ENCODE peak calls at places on chromosome 14, in seven cellular contexts. Q is astrocyte, N is ascending aorta, T is OCI-LY7, A is uterus, X is hepatocyte, R is body of pancreas. Y is an unnamed sample. For H3K4me1, the result is how much of the 10 kb centered on the place peaks cover.

GRCh38 chr14:64682173-64682710 is 22.0 kb upstream of the PLEKHG3 start:
- DNase-seq in Q (peak), N (peak), T (no peak), A (peak), X (peak), R (peak), Y (no peak)

GRCh38 chr14:56136571-56137498 is 18.6 kb downstream of the PELI2 start:
- DNase-seq in Q (no peak), N (no peak), T (no peak), A (no peak), X (no peak), R (no peak), Y (no peak)

GRCh38 chr14:65134651-65135579 is 32.6 kb upstream of the MAX start:
- DNase-seq in Q (peak), N (no peak), T (no peak), A (no peak), X (no peak), R (no peak), Y (peak)

GRCh38 chr14:68694516-68695235 is 98.2 kb downstream of the ZFP36L1 start:
- DNase-seq in Q (peak), N (no peak), T (no peak), A (peak), X (no peak), R (no peak), Y (no peak)

GRCh38 chr14:106679776-106680175 is 1153.4 kb downstream of the TMEM121 start:
- DNase-seq in Q (no peak), N (no peak), T (no peak), A (no peak), X (no peak), R (no peak), Y (no peak)

GRCh38 chr14:50882932-50883826 is 11.3 kb downstream of the ABHD12B start:
- DNase-seq in Q (no peak), N (no peak), T (no peak), A (no peak), X (no peak), R (no peak), Y (no peak)

GRCh38 chr14:21026251-21026987 is 1.6 kb upstream of the NDRG2 start:
- DNase-seq in Q (no peak), N (no peak), T (no peak), A (no peak), X (no peak), R (no peak), Y (no peak)

GRCh38 chr14:33781267-33781666 is 169.6 kb downstream of the EGLN3 start:
- DNase-seq in Q (no peak), N (no peak), T (no peak), A (no peak), X (no peak), R (no peak), Y (no peak)

GRCh38 chr14:90870950-90871604 is 54.8 kb upstream of the TTC7B start:
- DNase-seq in Q (no peak), N (no peak), T (no peak), A (no peak), X (no peak), R (no peak), Y (no peak)

GRCh38 chr14:68266998-68267397 is 447.4 kb downstream of the RAD51B start:
- DNase-seq in Q (no peak), N (no peak), T (peak), A (no peak), X (no peak), R (no peak), Y (no peak)

GRCh38 chr14:59123975-59124374 is 64.5 kb upstream of the DAAM1 start:
- DNase-seq in Q (no peak), N (no peak), T (peak), A (no peak), X (peak), R (no peak), Y (no peak)

GRCh38 chr14:56243110-56243509 is 124.9 kb downstream of the PELI2 start:
- DNase-seq in Q (no peak), N (no peak), T (no peak), A (no peak), X (no peak), R (no peak), Y (no peak)

GRCh38 chr14:54920052-54920451 is 17.4 kb upstream of the GCH1 start:
- DNase-seq in Q (no peak), N (no peak), T (no peak), A (no peak), X (no peak), R (no peak), Y (no peak)

GRCh38 chr14:45038865-45039264 is 45.1 kb upstream of the PRPF39 start:
- DNase-seq in Q (no peak), N (no peak), T (peak), A (no peak), X (no peak), R (no peak), Y (no peak)

GRCh38 chr14:93997933-93998870 is 1.1 kb downstream of the CCDC197 start:
- DNase-seq in Q (no peak), N (no peak), T (no peak), A (no peak), X (peak), R (no peak), Y (no peak)

GRCh38 chr14:102262894-102263462 is 42.0 kb downstream of the MOK start:
- DNase-seq in Q (peak), N (no peak), T (no peak), A (no peak), X (no peak), R (no peak), Y (no peak)

GRCh38 chr14:56686416-56686815 is 106.8 kb downstream of the TMEM260 start:
- DNase-seq in Q (no peak), N (no peak), T (no peak), A (no peak), X (no peak), R (peak), Y (no peak)

GRCh38 chr14:100372357-100373048 is 49.4 kb downstream of the SLC25A47 start:
- DNase-seq in Q (peak), N (no peak), T (no peak), A (no peak), X (no peak), R (no peak), Y (no peak)

GRCh38 chr14:42027271-42027670 is 420.6 kb downstream of the LRFN5 start:
- DNase-seq in Q (no peak), N (no peak), T (no peak), A (no peak), X (no peak), R (no peak), Y (no peak)

GRCh38 chr14:68358978-68359861 is 433.6 kb downstream of the ZFP36L1 start:
- DNase-seq in Q (no peak), N (no peak), T (no peak), A (no peak), X (no peak), R (no peak), Y (no peak)

GRCh38 chr14:70779667-70780066 is 29.6 kb downstream of the MAP3K9 start:
- DNase-seq in Q (no peak), N (no peak), T (no peak), A (no peak), X (no peak), R (no peak), Y (no peak)

GRCh38 chr14:69997849-69998248 is 118.6 kb downstream of the SMOC1 start:
- DNase-seq in Q (peak), N (no peak), T (no peak), A (no peak), X (peak), R (peak), Y (no peak)

GRCh38 chr14:25833341-25834121 is 764.3 kb downstream of the NOVA1 start:
- DNase-seq in Q (peak), N (no peak), T (peak), A (peak), X (peak), R (peak), Y (no peak)

GRCh38 chr14:103856105-103856504 is 8.7 kb upstream of the PPP1R13B start:
- DNase-seq in Q (no peak), N (no peak), T (no peak), A (no peak), X (no peak), R (no peak), Y (no peak)

GRCh38 chr14:97381309-97381708 is 584.1 kb downstream of the VRK1 start:
- DNase-seq in Q (no peak), N (no peak), T (no peak), A (no peak), X (no peak), R (no peak), Y (no peak)

GRCh38 chr14:34676516-34677211 is 37.7 kb downstream of the CFL2 start:
- DNase-seq in Q (no peak), N (no peak), T (no peak), A (no peak), X (no peak), R (no peak), Y (no peak)

GRCh38 chr14:71549421-71549820 is 382.8 kb upstream of the RGS6 start:
- DNase-seq in Q (no peak), N (no peak), T (no peak), A (no peak), X (no peak), R (no peak), Y (no peak)

GRCh38 chr14:98382662-98383061 is 889.3 kb downstream of the BCL11B start:
- DNase-seq in Q (no peak), N (no peak), T (no peak), A (no peak), X (no peak), R (no peak), Y (no peak)

GRCh38 chr14:68625366-68626090 is 167.3 kb downstream of the ZFP36L1 start:
- DNase-seq in Q (no peak), N (no peak), T (no peak), A (no peak), X (no peak), R (no peak), Y (no peak)

GRCh38 chr14:55122441-55122986 is 6.5 kb upstream of the LGALS3 start:
- DNase-seq in Q (peak), N (no peak), T (no peak), A (peak), X (peak), R (peak), Y (no peak)

GRCh38 chr14:50067723-50068495 is 48.5 kb downstream of the VCPKMT start:
- DNase-seq in Q (peak), N (no peak), T (no peak), A (no peak), X (no peak), R (peak), Y (no peak)

GRCh38 chr14:77043177-77043983 is 14.9 kb upstream of the IRF2BPL start:
- DNase-seq in Q (peak), N (no peak), T (no peak), A (peak), X (no peak), R (no peak), Y (peak)

GRCh38 chr14:36666416-36667206 is 5.0 kb downstream of the PAX9 start:
- DNase-seq in Q (no peak), N (no peak), T (no peak), A (no peak), X (no peak), R (no peak), Y (no peak)

GRCh38 chr14:38391334-38391733 is 135.4 kb upstream of the CLEC14A start:
- DNase-seq in Q (peak), N (no peak), T (no peak), A (no peak), X (no peak), R (no peak), Y (no peak)

GRCh38 chr14:23557521-23557920 is 1.4 kb downstream of the THTPA start:
- DNase-seq in Q (no peak), N (no peak), T (peak), A (no peak), X (no peak), R (no peak), Y (no peak)
- H3K4me3 ChIP-seq in Q (no peak), N (no peak), T (peak), A (no peak), X (no peak), R (no peak), Y (no peak)

GRCh38 chr14:73784988-73785313 is 66.7 kb upstream of the PTGR2 start:
- DNase-seq in Q (no peak), N (no peak), T (no peak), A (no peak), X (no peak), R (no peak), Y (no peak)
- H3K27ac ChIP-seq in Q (peak), N (peak), T (peak), A (peak), X (peak), R (peak), Y (peak)

GRCh38 chr14:52876806-52877205 is 74.0 kb downstream of the FERMT2 start:
- DNase-seq in Q (peak), N (no peak), T (no peak), A (no peak), X (no peak), R (no peak), Y (no peak)
- H3K4me1 ChIP-seq in Q (under half), N (under half), T (under half), A (under half), X (under half), R (under half), Y (under half)

DNA sequence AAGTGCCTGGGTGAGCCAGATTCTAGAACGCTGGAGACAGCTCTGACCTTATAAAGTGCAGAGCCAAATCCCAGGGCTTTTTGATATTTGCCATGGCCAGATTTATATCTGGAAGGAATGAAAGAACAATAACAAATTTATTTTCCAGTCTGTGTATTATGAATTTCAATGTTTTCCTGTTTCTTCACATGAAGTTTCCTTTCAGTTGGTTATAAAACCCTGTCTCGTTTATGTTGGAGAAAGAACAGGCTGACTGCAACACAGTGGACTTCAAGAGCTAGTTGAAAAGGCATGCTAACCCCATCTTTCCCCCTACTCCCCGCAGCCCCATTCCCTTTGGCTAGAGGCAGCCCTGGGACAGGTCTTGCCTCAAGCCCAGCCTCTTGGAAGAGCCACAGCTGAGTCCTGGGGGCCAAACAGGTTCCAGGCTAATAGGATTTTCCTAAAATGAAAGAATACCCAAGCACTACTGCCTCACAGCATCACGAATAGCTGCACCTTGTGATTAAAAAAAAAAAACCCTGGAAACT is 1.7 kb downstream of the FBLN5 start:
- DNase-seq in Q (no peak), N (no peak), T (no peak), A (no peak), X (no peak), R (no peak), Y (no peak)
- H3K4me3 ChIP-seq in Q (peak), N (peak), T (no peak), A (peak), X (peak), R (no peak), Y (no peak)

DNA sequence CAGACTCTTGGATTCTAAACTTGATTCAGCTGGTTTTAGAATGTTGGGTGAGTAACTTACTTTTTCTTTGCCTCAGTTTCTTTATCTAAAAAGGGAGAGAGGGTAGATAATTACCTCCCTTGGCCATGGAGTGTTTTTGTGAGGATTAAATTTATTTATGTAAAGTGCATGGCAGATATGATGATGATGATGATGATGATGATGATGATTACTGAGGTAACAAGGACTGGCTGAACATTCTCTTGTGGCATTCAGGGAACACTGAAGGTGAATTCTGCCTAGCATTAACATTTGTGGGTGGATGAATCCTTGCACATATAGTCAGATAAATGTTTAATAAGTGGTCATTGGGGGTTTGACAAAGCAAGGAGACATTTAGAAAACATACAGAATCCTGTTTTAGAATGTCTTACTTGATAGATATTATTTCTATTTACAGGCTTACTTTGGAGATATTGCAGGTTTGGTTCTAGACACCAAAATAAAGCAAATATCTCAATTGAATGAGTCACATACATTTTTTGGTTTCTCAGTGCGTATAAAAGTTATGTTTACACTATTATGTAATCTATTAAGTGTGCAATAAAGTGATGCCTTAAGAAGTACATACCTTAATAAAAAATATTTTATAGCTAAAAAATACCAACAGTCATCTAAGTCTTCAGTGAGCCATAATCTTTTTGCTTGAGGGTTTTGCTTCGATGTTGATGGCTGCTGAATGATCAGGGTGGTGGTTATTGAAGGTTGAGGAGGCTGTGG is 123.2 kb downstream of the SNAPC1 start:
- DNase-seq in Q (no peak), N (no peak), T (no peak), A (no peak), X (no peak), R (no peak), Y (no peak)
- H3K27ac ChIP-seq in Q (no peak), N (no peak), T (no peak), A (no peak), X (no peak), R (no peak), Y (no peak)

GRCh38 chr14:22978873-22979671 is 3.3 kb downstream of the AJUBA start:
- DNase-seq in Q (no peak), N (no peak), T (no peak), A (no peak), X (peak), R (no peak), Y (no peak)
- H3K4me1 ChIP-seq in Q (under half), N (under half), T (under half), A (under half), X (under half), R (half or more), Y (under half)

DNA sequence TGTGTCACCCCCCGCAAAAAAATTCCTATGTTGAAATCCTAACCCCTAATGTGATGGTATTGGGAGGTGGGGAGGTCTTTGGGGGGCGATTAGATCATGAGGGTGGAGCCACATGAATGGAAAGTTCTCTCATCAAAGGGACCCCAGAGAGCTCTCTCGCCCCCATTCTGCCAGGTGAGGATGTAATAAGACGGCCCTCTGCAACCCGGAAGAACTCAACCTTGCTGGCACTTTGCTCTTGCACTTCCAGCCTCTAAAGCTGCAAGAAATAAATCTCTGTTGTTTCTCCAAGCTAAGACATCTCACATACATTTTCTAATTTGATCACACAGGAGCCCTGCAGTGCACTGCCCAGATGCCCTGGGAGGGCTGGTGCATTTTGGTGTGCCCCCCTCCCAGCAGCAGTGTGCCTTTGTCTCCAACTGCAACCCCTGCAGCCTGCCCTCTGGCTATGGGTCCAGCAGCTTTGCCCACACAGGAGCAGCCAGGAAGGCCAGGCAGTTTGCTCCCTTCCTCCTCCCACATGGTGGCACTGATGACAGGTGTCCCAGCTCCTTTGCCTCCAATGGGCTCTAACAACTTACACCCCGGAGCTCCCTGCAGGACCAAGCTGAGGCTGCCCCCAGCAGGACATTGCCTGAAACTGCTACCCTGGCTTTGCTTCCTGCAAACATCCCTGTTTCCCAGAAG is 59.3 kb downstream of the C14orf132 start:
- DNase-seq in Q (no peak), N (no peak), T (peak), A (no peak), X (peak), R (peak), Y (no peak)
- H3K4me3 ChIP-seq in Q (no peak), N (no peak), T (no peak), A (no peak), X (no peak), R (no peak), Y (no peak)

Y was measured in naive thymus-derived CD4-positive, alpha-beta T cell.